ENCODE peak calls at places on chromosomes 11 and 22, in six cellular contexts. One of them, this sample, is unnamed.

GRCh38 chr22:35477911-35478582 is 62.6 kb upstream of the RASD2 start:
- DNase-seq in A549: peak
- DNase-seq in K562: peak
- DNase-seq in HepG2: no peak
- DNase-seq in SK-N-SH: peak
- DNase-seq in GM12878: no peak
- DNase-seq in this sample: peak

GRCh38 chr11:83691387-83692088 is 405.4 kb upstream of the CCDC90B start:
- DNase-seq in SK-N-SH: no peak
- DNase-seq in K562: no peak
- DNase-seq in HepG2: no peak
- DNase-seq in A549: no peak
- DNase-seq in GM12878: no peak
- DNase-seq in this sample: no peak

GRCh38 chr22:33747576-33748180 is 172.6 kb downstream of the LARGE1 start:
- DNase-seq in A549: no peak
- DNase-seq in SK-N-SH: peak
- DNase-seq in GM12878: no peak
- DNase-seq in K562: no peak
- DNase-seq in HepG2: no peak
- DNase-seq in this sample: no peak

GRCh38 chr11:75615709-75616108 is 53.1 kb downstream of the MAP6 start:
- DNase-seq in K562: no peak
- DNase-seq in HepG2: no peak
- DNase-seq in A549: no peak
- DNase-seq in SK-N-SH: peak
- DNase-seq in GM12878: no peak
- DNase-seq in this sample: no peak

GRCh38 chr11:17519031-17519430 is 25.2 kb downstream of the USH1C start:
- DNase-seq in SK-N-SH: no peak
- DNase-seq in GM12878: no peak
- DNase-seq in K562: no peak
- DNase-seq in A549: no peak
- DNase-seq in HepG2: no peak
- DNase-seq in this sample: no peak

GRCh38 chr11:56716379-56716854 is 17.5 kb downstream of the OR9G1 start:
- DNase-seq in GM12878: no peak
- DNase-seq in SK-N-SH: no peak
- DNase-seq in HepG2: no peak
- DNase-seq in A549: no peak
- DNase-seq in K562: no peak
- DNase-seq in this sample: no peak

GRCh38 chr22:47232197-47232596 is 469.7 kb downstream of the TBC1D22A start:
- DNase-seq in GM12878: no peak
- DNase-seq in SK-N-SH: no peak
- DNase-seq in K562: no peak
- DNase-seq in HepG2: no peak
- DNase-seq in A549: no peak
- DNase-seq in this sample: no peak

GRCh38 chr11:71256080-71256479 is 3.7 kb upstream of the SHANK2 start:
- DNase-seq in GM12878: no peak
- DNase-seq in K562: no peak
- DNase-seq in A549: no peak
- DNase-seq in HepG2: no peak
- DNase-seq in SK-N-SH: no peak
- DNase-seq in this sample: no peak

GRCh38 chr11:11022126-11022730 is 164.4 kb upstream of the ZBED5 start:
- DNase-seq in HepG2: no peak
- DNase-seq in SK-N-SH: peak
- DNase-seq in GM12878: no peak
- DNase-seq in K562: peak
- DNase-seq in A549: peak
- DNase-seq in this sample: peak
- TF ChIP-seq SMC3 in HepG2: no peak
- TF ChIP-seq SMC3 in SK-N-SH: peak
- TF ChIP-seq SMC3 in GM12878: peak
- TF ChIP-seq SMC3 in K562: peak
- TF ChIP-seq SMC3 in A549: peak
- TF ChIP-seq SMC3 in this sample: peak

GRCh38 chr11:70073881-70074371 is 4.2 kb upstream of the ANO1 start:
- DNase-seq in GM12878: no peak
- DNase-seq in SK-N-SH: no peak
- DNase-seq in A549: no peak
- DNase-seq in K562: no peak
- DNase-seq in HepG2: no peak
- DNase-seq in this sample: peak
- TF ChIP-seq SMC3 in GM12878: no peak
- TF ChIP-seq SMC3 in SK-N-SH: no peak
- TF ChIP-seq SMC3 in A549: no peak
- TF ChIP-seq SMC3 in K562: no peak
- TF ChIP-seq SMC3 in HepG2: no peak
- TF ChIP-seq SMC3 in this sample: no peak

DNA sequence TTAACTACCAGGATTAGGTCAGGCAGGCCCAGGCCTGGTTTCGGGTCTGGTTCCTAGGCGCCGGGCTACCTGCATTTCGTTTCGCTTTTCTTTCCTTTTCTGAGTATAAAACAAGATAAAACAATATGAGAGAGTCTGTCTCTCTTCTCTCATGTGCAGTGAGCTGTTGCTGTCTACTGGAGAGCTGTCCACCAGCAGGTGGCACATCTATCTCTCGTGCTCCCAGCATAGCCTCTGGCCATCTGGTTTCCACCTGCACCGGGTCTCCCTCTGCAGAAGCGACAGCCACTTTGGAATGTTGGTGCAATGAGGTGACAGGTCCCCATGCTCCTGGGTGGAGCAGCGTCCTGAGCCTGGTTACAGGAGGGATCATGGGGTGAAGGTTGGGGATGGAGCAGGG is 27.7 kb downstream of the RIBC2 start:
- DNase-seq in SK-N-SH: peak
- DNase-seq in K562: peak
- DNase-seq in A549: peak
- DNase-seq in GM12878: no peak
- DNase-seq in HepG2: peak
- DNase-seq in this sample: peak
- TF ChIP-seq SMC3 in SK-N-SH: peak
- TF ChIP-seq SMC3 in K562: peak
- TF ChIP-seq SMC3 in A549: peak
- TF ChIP-seq SMC3 in GM12878: peak
- TF ChIP-seq SMC3 in HepG2: peak
- TF ChIP-seq SMC3 in this sample: peak

DNA sequence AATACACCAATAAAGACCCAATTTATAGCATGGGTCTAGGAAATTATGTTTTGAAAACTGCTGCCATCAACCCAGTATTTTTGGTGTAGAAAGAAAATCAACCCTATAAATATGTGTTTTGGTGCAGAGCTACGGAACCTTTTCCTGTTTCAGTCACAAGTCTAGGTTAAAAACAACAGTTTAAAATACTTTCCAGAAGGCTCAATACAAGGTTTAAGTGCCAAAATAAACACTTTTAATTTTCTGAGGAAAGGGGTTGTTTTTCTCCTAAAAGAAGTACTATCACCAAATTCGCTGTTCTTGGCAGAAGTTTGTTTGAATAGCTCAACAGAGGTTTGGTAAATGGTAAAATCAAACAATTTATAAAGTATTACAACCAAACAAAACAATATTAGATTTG is 201.3 kb downstream of the TMEM135 start:
- DNase-seq in K562: no peak
- DNase-seq in HepG2: no peak
- DNase-seq in SK-N-SH: no peak
- DNase-seq in GM12878: no peak
- DNase-seq in A549: no peak
- DNase-seq in this sample: no peak
- TF ChIP-seq SMC3 in K562: no peak
- TF ChIP-seq SMC3 in HepG2: no peak
- TF ChIP-seq SMC3 in SK-N-SH: no peak
- TF ChIP-seq SMC3 in GM12878: no peak
- TF ChIP-seq SMC3 in A549: no peak
- TF ChIP-seq SMC3 in this sample: no peak